ENCODE peak calls at places on chromosomes 1 and 21, in seven cellular contexts. P, S, Z, X, E, K and H are unnamed samples.
A peak's percentile ranks its signal among the peaks of the same experiment; 100 is the strongest.

GRCh38 chr1:17826165-17826488 is 71.0 kb downstream of the ACTL8 start:
- DNase-seq in P (no peak), S (no peak), Z (no peak), X (no peak), E (no peak), K (no peak), H (peak; percentile 35)

GRCh38 chr1:187854457-187854856 is 1025.7 kb downstream of the PLA2G4A start:
- DNase-seq in P (no peak), S (no peak), Z (no peak), X (no peak), E (no peak), K (no peak), H (no peak)

GRCh38 chr1:26831546-26832248 is 5.2 kb downstream of the ZDHHC18 start:
- DNase-seq in P (no peak), S (no peak), Z (no peak), X (no peak), E (no peak), K (no peak), H (no peak)

GRCh38 chr1:234369784-234370183 is 3.5 kb upstream of the COA6 start:
- DNase-seq in P (no peak), S (no peak), Z (no peak), X (no peak), E (no peak), K (no peak), H (no peak)

GRCh38 chr1:153789478-153790148 is 14.4 kb downstream of the SLC27A3 start:
- DNase-seq in P (no peak), S (no peak), Z (no peak), X (no peak), E (no peak), K (no peak), H (no peak)

GRCh38 chr1:66752000-66752592 is at the start of gene DYNLT5:
- DNase-seq in P (peak; percentile 55), S (no peak), Z (no peak), X (peak; percentile 19), E (peak; percentile 32), K (no peak), H (no peak)

GRCh38 chr1:94039871-94040569 is 80.9 kb downstream of the ABCA4 start:
- DNase-seq in P (no peak), S (peak; percentile 53), Z (no peak), X (no peak), E (peak; percentile 16), K (no peak), H (no peak)

GRCh38 chr1:82927753-82928152 is 1071.2 kb downstream of the TTLL7 start:
- DNase-seq in P (no peak), S (no peak), Z (no peak), X (no peak), E (no peak), K (no peak), H (no peak)

GRCh38 chr1:232380131-232380530 is 249.8 kb downstream of the SIPA1L2 start:
- DNase-seq in P (no peak), S (no peak), Z (no peak), X (no peak), E (no peak), K (no peak), H (no peak)

GRCh38 chr1:80447533-80447932 is 1353.2 kb upstream of the ADGRL2 start:
- DNase-seq in P (no peak), S (no peak), Z (no peak), X (no peak), E (no peak), K (no peak), H (no peak)

GRCh38 chr21:19507682-19508260 is 1104.2 kb upstream of the TMPRSS15 start:
- DNase-seq in P (no peak), S (no peak), Z (no peak), X (no peak), E (no peak), K (no peak), H (no peak)

GRCh38 chr1:116806245-116806644 is 52.0 kb downstream of the CD2 start:
- DNase-seq in P (no peak), S (no peak), Z (no peak), X (no peak), E (no peak), K (no peak), H (no peak)

GRCh38 chr1:43447891-43448708 is 5.6 kb downstream of the HYI start:
- DNase-seq in P (no peak), S (no peak), Z (no peak), X (no peak), E (no peak), K (no peak), H (no peak)

GRCh38 chr1:241706967-241707366 is 54.9 kb downstream of the WDR64 start:
- DNase-seq in P (no peak), S (no peak), Z (no peak), X (no peak), E (no peak), K (no peak), H (no peak)

GRCh38 chr1:8197493-8198282 is 120.2 kb upstream of the SLC45A1 start:
- DNase-seq in P (no peak), S (no peak), Z (no peak), X (peak; percentile 84), E (no peak), K (no peak), H (no peak)

GRCh38 chr21:31630062-31630711 is 29.3 kb upstream of the SOD1 start:
- DNase-seq in P (no peak), S (no peak), Z (no peak), X (no peak), E (no peak), K (no peak), H (no peak)

GRCh38 chr1:3623441-3624150 is 1.2 kb upstream of the TPRG1L start:
- DNase-seq in P (no peak), S (no peak), Z (no peak), X (no peak), E (no peak), K (no peak), H (no peak)

GRCh38 chr1:234478152-234478480 is 863 bp downstream of the TARBP1 start:
- DNase-seq in P (no peak), S (peak; percentile 40), Z (peak; percentile 54), X (no peak), E (no peak), K (no peak), H (peak; percentile 59)

GRCh38 chr21:44450402-44450801 is 4.9 kb upstream of the LRRC3 start:
- DNase-seq in P (no peak), S (no peak), Z (no peak), X (no peak), E (no peak), K (no peak), H (no peak)

GRCh38 chr1:16625497-16626408 is 12.4 kb upstream of the NBPF1 start:
- DNase-seq in P (peak; percentile 56), S (no peak), Z (no peak), X (no peak), E (no peak), K (no peak), H (no peak)

GRCh38 chr1:44103270-44104131 is 15.1 kb upstream of the KLF17 start:
- DNase-seq in P (no peak), S (no peak), Z (no peak), X (no peak), E (no peak), K (no peak), H (no peak)

GRCh38 chr1:50208296-50208695 is 99.6 kb downstream of the ELAVL4 start:
- DNase-seq in P (no peak), S (no peak), Z (no peak), X (no peak), E (no peak), K (no peak), H (no peak)

GRCh38 chr1:3906672-3907020 is 6.6 kb upstream of the C1orf174 start:
- DNase-seq in P (peak; percentile 27), S (no peak), Z (no peak), X (no peak), E (no peak), K (no peak), H (no peak)

GRCh38 chr1:192538407-192539311 is 36.9 kb upstream of the RGS1 start:
- DNase-seq in P (no peak), S (no peak), Z (no peak), X (no peak), E (no peak), K (no peak), H (no peak)

GRCh38 chr1:89780721-89781120 is 40.1 kb upstream of the LRRC8D start:
- DNase-seq in P (no peak), S (no peak), Z (no peak), X (no peak), E (no peak), K (no peak), H (no peak)

GRCh38 chr21:43824250-43824882 is 35.0 kb downstream of the RRP1 start:
- DNase-seq in P (no peak), S (no peak), Z (no peak), X (no peak), E (no peak), K (no peak), H (no peak)

GRCh38 chr1:215377736-215378135 is 189.4 kb upstream of the KCTD3 start:
- DNase-seq in P (no peak), S (no peak), Z (no peak), X (no peak), E (no peak), K (no peak), H (no peak)

GRCh38 chr1:4586611-4587010 is 67.8 kb upstream of the AJAP1 start:
- DNase-seq in P (no peak), S (no peak), Z (no peak), X (no peak), E (no peak), K (no peak), H (no peak)

GRCh38 chr1:113692824-113693431 is 66.4 kb downstream of the PHTF1 start:
- DNase-seq in P (no peak), S (no peak), Z (no peak), X (no peak), E (no peak), K (no peak), H (no peak)

GRCh38 chr1:31753623-31754349 is 10.4 kb downstream of the ADGRB2 start:
- DNase-seq in P (peak; percentile 91), S (no peak), Z (no peak), X (peak; percentile 47), E (peak; percentile 88), K (peak; percentile 60), H (no peak)